ENCODE peak calls at places on chromosomes 11 and 22, in six cellular contexts. B is progenitor cell of endocrine pancreas; H is stimulated activated CD4-positive, alpha-beta T cell treated with anti-CD3 and anti-CD28 coated beads, Interleukin-12 subunit alpha, Interleukin-12 subunit beta, amount 100 ng/mL, for 4 hours; F is HCT116; J is fibroblast of the conjunctiva; Z is type B pancreatic cell. C is an unnamed sample.
A peak's percentile ranks its signal among the peaks of the same experiment; 100 is the strongest.

GRCh38 chr11:115996125-115996807 is 492.1 kb upstream of the CADM1 start:
- DNase-seq in F (no peak), Z (no peak), H (no peak), B (no peak), J (no peak), C (no peak)

GRCh38 chr11:128174465-128175101 is 412.8 kb downstream of the ETS1 start:
- DNase-seq in J (no peak), B (no peak), Z (no peak), H (no peak), F (no peak), C (no peak)

GRCh38 chr11:2521681-2522630 is 77.1 kb downstream of the KCNQ1 start:
- DNase-seq in B (peak; percentile 8), J (no peak), H (no peak), Z (no peak), F (no peak), C (peak; percentile 44)

GRCh38 chr11:57321996-57322880 is 2.5 kb downstream of the TNKS1BP1 start:
- DNase-seq in Z (no peak), H (no peak), B (no peak), J (peak; percentile 97), F (peak; percentile 77), C (peak; percentile 84)

GRCh38 chr11:46369458-46370152 is 11.9 kb upstream of the MDK start:
- DNase-seq in F (peak; percentile 48), Z (no peak), H (peak; percentile 58), J (peak; percentile 54), B (peak; percentile 63), C (peak; percentile 86)

GRCh38 chr22:17095538-17095937 is 10.7 kb downstream of the IL17RA start:
- DNase-seq in Z (no peak), J (no peak), B (no peak), F (no peak), H (no peak), C (no peak)

GRCh38 chr22:50625568-50626313 is 2.2 kb downstream of the ARSA start:
- DNase-seq in F (no peak), Z (peak; percentile 68), B (no peak), H (no peak), J (no peak), C (peak; percentile 46)

GRCh38 chr11:33692013-33692504 is 8.6 kb downstream of the C11orf91 start:
- DNase-seq in B (no peak), J (peak; percentile 89), H (no peak), Z (no peak), F (peak; percentile 81), C (no peak)

GRCh38 chr11:72951193-72951592 is 137.0 kb downstream of the ATG16L2 start:
- DNase-seq in J (peak; percentile 32), H (no peak), B (no peak), Z (no peak), F (no peak), C (no peak)

GRCh38 chr22:17916226-17916889 is 108.0 kb downstream of the MICAL3 start:
- DNase-seq in J (no peak), B (no peak), H (no peak), F (no peak), Z (no peak), C (no peak)

GRCh38 chr11:433641-434040 is 8.2 kb downstream of the ANO9 start:
- DNase-seq in J (no peak), Z (no peak), F (no peak), H (no peak), B (no peak), C (no peak)

GRCh38 chr22:37816543-37817180 is 6.5 kb upstream of the GALR3 start:
- DNase-seq in J (no peak), F (no peak), Z (no peak), B (no peak), H (no peak), C (no peak)

GRCh38 chr22:36055376-36056310 is 27.0 kb upstream of the RBFOX2 start:
- DNase-seq in J (peak; percentile 37), F (no peak), B (no peak), Z (no peak), H (no peak), C (no peak)

GRCh38 chr22:46273432-46274148 is 5.8 kb downstream of the TTC38 start:
- DNase-seq in B (no peak), Z (no peak), J (no peak), F (no peak), H (no peak), C (no peak)

GRCh38 chr11:119590651-119591308 is 138.2 kb downstream of the NECTIN1 start:
- DNase-seq in H (no peak), F (no peak), B (no peak), Z (no peak), J (no peak), C (no peak)

GRCh38 chr11:36365937-36366336 is 69.8 kb downstream of the PRR5L start:
- DNase-seq in F (no peak), H (no peak), B (no peak), Z (no peak), J (no peak), C (no peak)

GRCh38 chr11:68354181-68354872 is 41.9 kb downstream of the LRP5 start:
- DNase-seq in H (no peak), F (peak; percentile 80), J (peak; percentile 53), B (no peak), Z (no peak), C (no peak)